ENCODE peak calls at places on chromosome 1, in nine cellular contexts. N is globus pallidus, T is AML-193, A is cardiac muscle cell, E is progenitor cell of endocrine pancreas, O is GM13977, X is midbrain, M is GOT3, S is tibial artery. B is an unnamed sample.

GRCh38 chr1:60911980-60912692 is 170.2 kb upstream of the NFIA start:
- DNase-seq in N (peak), T (no peak), A (no peak), E (no peak), O (no peak), X (no peak), M (no peak), S (no peak), B (no peak)

GRCh38 chr1:14878951-14879350 is 274.6 kb upstream of the TMEM51 start:
- DNase-seq in N (no peak), T (no peak), A (no peak), E (no peak), O (no peak), X (no peak), M (no peak), S (no peak), B (no peak)

GRCh38 chr1:58561635-58562034 is 15.1 kb upstream of the OMA1 start:
- DNase-seq in N (no peak), T (no peak), A (no peak), E (no peak), O (no peak), X (no peak), M (no peak), S (no peak), B (no peak)

GRCh38 chr1:1628656-1629429 is 3.1 kb upstream of the MMP23B start:
- DNase-seq in N (no peak), T (peak), A (no peak), E (no peak), O (no peak), X (no peak), M (no peak), S (peak), B (no peak)

GRCh38 chr1:44024903-44025525 is 6.2 kb downstream of the SLC6A9 start:
- DNase-seq in N (no peak), T (no peak), A (no peak), E (no peak), O (no peak), X (no peak), M (no peak), S (no peak), B (no peak)

GRCh38 chr1:202144510-202145324 is at the start of gene ARL8A:
- DNase-seq in N (peak), T (no peak), A (peak), E (peak), O (peak), X (peak), M (peak), S (peak), B (peak)

GRCh38 chr1:117565083-117565556 is 40.7 kb upstream of the TENT5C start:
- DNase-seq in N (no peak), T (no peak), A (no peak), E (no peak), O (no peak), X (no peak), M (no peak), S (no peak), B (no peak)

GRCh38 chr1:113930499-113931161 is 1.5 kb downstream of the HIPK1 start:
- DNase-seq in N (peak), T (peak), A (peak), E (no peak), O (peak), X (no peak), M (no peak), S (no peak), B (peak)

GRCh38 chr1:35448344-35448801 is 108.8 kb downstream of the KIAA0319L start:
- DNase-seq in N (no peak), T (peak), A (peak), E (no peak), O (no peak), X (no peak), M (no peak), S (no peak), B (no peak)

GRCh38 chr1:15705184-15705566 is 21.1 kb downstream of the PLEKHM2 start:
- DNase-seq in N (no peak), T (no peak), A (no peak), E (no peak), O (no peak), X (no peak), M (no peak), S (no peak), B (no peak)

GRCh38 chr1:68202239-68202832 is 30.0 kb downstream of the WLS start:
- DNase-seq in N (no peak), T (no peak), A (no peak), E (no peak), O (no peak), X (no peak), M (no peak), S (no peak), B (no peak)

B was measured in HAP-1.